ENCODE peak calls at places on chromosomes 4 and X, in eight cellular contexts. One of them, this sample, is unnamed.

GRCh38 chr4:85776579-85776978 is 301.6 kb downstream of the ARHGAP24 start:
- DNase-seq in astrocyte of the cerebellum: no peak
- DNase-seq in amygdala: no peak
- DNase-seq in iris pigment epithelial cell: peak
- DNase-seq in activated CD4-positive, alpha-beta T cell treated with anti-CD3 and anti-CD28 coated beads for 4 hours: no peak
- DNase-seq in NAMALWA: no peak
- DNase-seq in SK-N-SH: no peak
- DNase-seq in AG08395: no peak
- DNase-seq in this sample: no peak

GRCh38 chrX:108359811-108360602 is 78.2 kb downstream of the COL4A6 start:
- DNase-seq in amygdala: no peak
- DNase-seq in activated CD4-positive, alpha-beta T cell treated with anti-CD3 and anti-CD28 coated beads for 4 hours: no peak
- DNase-seq in iris pigment epithelial cell: peak
- DNase-seq in AG08395: no peak
- DNase-seq in astrocyte of the cerebellum: no peak
- DNase-seq in NAMALWA: no peak
- DNase-seq in SK-N-SH: no peak
- DNase-seq in this sample: no peak

GRCh38 chr4:3291969-3292570 is 751 bp upstream of the RGS12 start:
- DNase-seq in NAMALWA: no peak
- DNase-seq in astrocyte of the cerebellum: no peak
- DNase-seq in activated CD4-positive, alpha-beta T cell treated with anti-CD3 and anti-CD28 coated beads for 4 hours: no peak
- DNase-seq in iris pigment epithelial cell: peak
- DNase-seq in AG08395: peak
- DNase-seq in SK-N-SH: peak
- DNase-seq in amygdala: peak
- DNase-seq in this sample: no peak

GRCh38 chr4:22170353-22170752 is 221.8 kb upstream of the KCNIP4 start:
- DNase-seq in activated CD4-positive, alpha-beta T cell treated with anti-CD3 and anti-CD28 coated beads for 4 hours: no peak
- DNase-seq in SK-N-SH: no peak
- DNase-seq in AG08395: no peak
- DNase-seq in iris pigment epithelial cell: peak
- DNase-seq in NAMALWA: no peak
- DNase-seq in amygdala: no peak
- DNase-seq in astrocyte of the cerebellum: peak
- DNase-seq in this sample: peak

GRCh38 chr4:6475492-6476020 is 3.1 kb upstream of the PPP2R2C start:
- DNase-seq in amygdala: no peak
- DNase-seq in NAMALWA: no peak
- DNase-seq in AG08395: no peak
- DNase-seq in SK-N-SH: no peak
- DNase-seq in activated CD4-positive, alpha-beta T cell treated with anti-CD3 and anti-CD28 coated beads for 4 hours: no peak
- DNase-seq in iris pigment epithelial cell: no peak
- DNase-seq in astrocyte of the cerebellum: no peak
- DNase-seq in this sample: no peak

GRCh38 chr4:15344041-15344440 is 83.8 kb upstream of the C1QTNF7 start:
- DNase-seq in astrocyte of the cerebellum: peak
- DNase-seq in NAMALWA: no peak
- DNase-seq in activated CD4-positive, alpha-beta T cell treated with anti-CD3 and anti-CD28 coated beads for 4 hours: no peak
- DNase-seq in iris pigment epithelial cell: peak
- DNase-seq in amygdala: no peak
- DNase-seq in AG08395: peak
- DNase-seq in SK-N-SH: no peak
- DNase-seq in this sample: peak

GRCh38 chr4:2378408-2378807 is 40.0 kb downstream of the ZFYVE28 start:
- DNase-seq in astrocyte of the cerebellum: no peak
- DNase-seq in SK-N-SH: no peak
- DNase-seq in iris pigment epithelial cell: no peak
- DNase-seq in activated CD4-positive, alpha-beta T cell treated with anti-CD3 and anti-CD28 coated beads for 4 hours: no peak
- DNase-seq in amygdala: no peak
- DNase-seq in AG08395: peak
- DNase-seq in NAMALWA: no peak
- DNase-seq in this sample: no peak

GRCh38 chrX:110021180-110022022 is 18.5 kb downstream of the TMEM164 start:
- DNase-seq in SK-N-SH: no peak
- DNase-seq in astrocyte of the cerebellum: peak
- DNase-seq in amygdala: no peak
- DNase-seq in activated CD4-positive, alpha-beta T cell treated with anti-CD3 and anti-CD28 coated beads for 4 hours: no peak
- DNase-seq in AG08395: peak
- DNase-seq in iris pigment epithelial cell: peak
- DNase-seq in NAMALWA: no peak
- DNase-seq in this sample: peak

GRCh38 chrX:20529301-20529700 is 262.6 kb upstream of the RPS6KA3 start:
- DNase-seq in astrocyte of the cerebellum: no peak
- DNase-seq in AG08395: no peak
- DNase-seq in iris pigment epithelial cell: no peak
- DNase-seq in NAMALWA: no peak
- DNase-seq in SK-N-SH: no peak
- DNase-seq in activated CD4-positive, alpha-beta T cell treated with anti-CD3 and anti-CD28 coated beads for 4 hours: no peak
- DNase-seq in amygdala: no peak
- DNase-seq in this sample: no peak

GRCh38 chrX:41580423-41581064 is 108.2 kb upstream of the GPR34 start:
- DNase-seq in iris pigment epithelial cell: no peak
- DNase-seq in amygdala: no peak
- DNase-seq in SK-N-SH: no peak
- DNase-seq in NAMALWA: no peak
- DNase-seq in astrocyte of the cerebellum: no peak
- DNase-seq in activated CD4-positive, alpha-beta T cell treated with anti-CD3 and anti-CD28 coated beads for 4 hours: no peak
- DNase-seq in AG08395: no peak
- DNase-seq in this sample: no peak

GRCh38 chr4:107854326-107855030 is 29.7 kb downstream of the SGMS2 start:
- DNase-seq in astrocyte of the cerebellum: no peak
- DNase-seq in NAMALWA: no peak
- DNase-seq in AG08395: peak
- DNase-seq in amygdala: no peak
- DNase-seq in iris pigment epithelial cell: peak
- DNase-seq in SK-N-SH: no peak
- DNase-seq in activated CD4-positive, alpha-beta T cell treated with anti-CD3 and anti-CD28 coated beads for 4 hours: no peak
- DNase-seq in this sample: peak

GRCh38 chr4:172155838-172156345 is 342.7 kb downstream of the GALNTL6 start:
- DNase-seq in iris pigment epithelial cell: no peak
- DNase-seq in SK-N-SH: no peak
- DNase-seq in NAMALWA: no peak
- DNase-seq in AG08395: no peak
- DNase-seq in astrocyte of the cerebellum: no peak
- DNase-seq in amygdala: no peak
- DNase-seq in activated CD4-positive, alpha-beta T cell treated with anti-CD3 and anti-CD28 coated beads for 4 hours: no peak
- DNase-seq in this sample: no peak

GRCh38 chr4:71941001-71941400 is 90.8 kb upstream of the NPFFR2 start:
- DNase-seq in SK-N-SH: peak
- DNase-seq in AG08395: no peak
- DNase-seq in astrocyte of the cerebellum: no peak
- DNase-seq in iris pigment epithelial cell: peak
- DNase-seq in amygdala: no peak
- DNase-seq in activated CD4-positive, alpha-beta T cell treated with anti-CD3 and anti-CD28 coated beads for 4 hours: no peak
- DNase-seq in NAMALWA: peak
- DNase-seq in this sample: peak

GRCh38 chrX:152907084-152907651 is 9.3 kb downstream of the ZNF185 start:
- DNase-seq in astrocyte of the cerebellum: peak
- DNase-seq in NAMALWA: no peak
- DNase-seq in activated CD4-positive, alpha-beta T cell treated with anti-CD3 and anti-CD28 coated beads for 4 hours: no peak
- DNase-seq in iris pigment epithelial cell: peak
- DNase-seq in amygdala: no peak
- DNase-seq in AG08395: no peak
- DNase-seq in SK-N-SH: peak
- DNase-seq in this sample: no peak

GRCh38 chr4:122537388-122538135 is 81.0 kb upstream of the IL2 start:
- DNase-seq in iris pigment epithelial cell: no peak
- DNase-seq in amygdala: no peak
- DNase-seq in activated CD4-positive, alpha-beta T cell treated with anti-CD3 and anti-CD28 coated beads for 4 hours: no peak
- DNase-seq in astrocyte of the cerebellum: no peak
- DNase-seq in SK-N-SH: no peak
- DNase-seq in AG08395: no peak
- DNase-seq in NAMALWA: no peak
- DNase-seq in this sample: no peak

GRCh38 chr4:92847046-92847445 is 543.3 kb downstream of the GRID2 start:
- DNase-seq in activated CD4-positive, alpha-beta T cell treated with anti-CD3 and anti-CD28 coated beads for 4 hours: no peak
- DNase-seq in SK-N-SH: no peak
- DNase-seq in AG08395: no peak
- DNase-seq in amygdala: no peak
- DNase-seq in NAMALWA: no peak
- DNase-seq in astrocyte of the cerebellum: no peak
- DNase-seq in iris pigment epithelial cell: no peak
- DNase-seq in this sample: no peak

This sample was measured in GM04504.